ENCODE peak calls at places on chromosomes 7 and 10, in four cellular contexts. N is right cardiac atrium, X is ACHN, W is GM12865. Q is an unnamed sample.
A peak's percentile ranks its signal among the peaks of the same experiment; 100 is the strongest.

GRCh38 chr7:100102950-100103840 is 1.8 kb downstream of the AP4M1 start:
- DNase-seq in N (no peak), X (peak; percentile 32), W (no peak), Q (no peak)

GRCh38 chr10:43220971-43221418 is 45.9 kb downstream of the RASGEF1A start:
- DNase-seq in W (peak; percentile 16), X (no peak), N (no peak), Q (no peak)

GRCh38 chr10:104076743-104077160 is 8.9 kb downstream of the COL17A1 start:
- DNase-seq in N (peak; percentile 83), X (no peak), W (no peak), Q (peak; percentile 81)

GRCh38 chr7:95404316-95404715 is 8.1 kb upstream of the PON3 start:
- DNase-seq in N (peak; percentile 77), X (peak; percentile 30), W (no peak), Q (no peak)

GRCh38 chr7:2107386-2108085 is 125.2 kb downstream of the MAD1L1 start:
- DNase-seq in X (no peak), W (no peak), N (no peak), Q (no peak)

GRCh38 chr7:134905375-134905774 is 80.9 kb upstream of the AGBL3 start:
- DNase-seq in N (peak; percentile 66), W (no peak), X (peak; percentile 24), Q (no peak)

GRCh38 chr10:22976535-22976934 is 48.7 kb downstream of the ARMC3 start:
- DNase-seq in N (no peak), X (no peak), W (no peak), Q (no peak)

GRCh38 chr7:155283565-155284194 is 14.0 kb upstream of the INSIG1 start:
- DNase-seq in W (peak; percentile 80), N (no peak), X (no peak), Q (no peak)

GRCh38 chr7:39130740-39131538 is 153.2 kb downstream of the POU6F2 start:
- DNase-seq in N (no peak), W (no peak), X (peak; percentile 18), Q (no peak)

GRCh38 chr10:78763651-78764395 is 304.9 kb upstream of the ZMIZ1 start:
- DNase-seq in W (no peak), X (no peak), N (peak; percentile 83), Q (no peak)

GRCh38 chr10:20006169-20006870 is 190.1 kb downstream of the PLXDC2 start:
- DNase-seq in X (no peak), W (no peak), N (no peak), Q (no peak)

GRCh38 chr10:30169342-30169741 is 110.0 kb upstream of the JCAD start:
- DNase-seq in W (no peak), X (no peak), N (no peak), Q (no peak)

GRCh38 chr10:49362596-49363260 is 33.2 kb downstream of the DRGX start:
- DNase-seq in N (no peak), W (peak; percentile 74), X (no peak), Q (no peak)

GRCh38 chr10:70343712-70344111 is 38.7 kb downstream of the LRRC20 start:
- DNase-seq in N (no peak), W (no peak), X (no peak), Q (no peak)

GRCh38 chr7:141231018-141231792 is 157.3 kb downstream of the TMEM178B start:
- DNase-seq in N (peak; percentile 71), X (peak; percentile 55), W (peak; percentile 53), Q (peak; percentile 79)

Q was measured in mesendoderm.